ENCODE peak calls at places on chromosomes 16 and 17, in four cellular contexts. K is tibial artery, C is pancreas, D is ascending aorta. F is an unnamed sample.
A peak's percentile ranks its signal among the peaks of the same experiment; 100 is the strongest.

GRCh38 chr16:62036101-62036806 is at the start of gene CDH8:
- DNase-seq in D (peak; percentile 63), K (no peak), C (peak; percentile 53), F (no peak)

GRCh38 chr17:69609495-69610315 is 195.2 kb downstream of the MAP2K6 start:
- DNase-seq in C (no peak), K (no peak), D (no peak), F (no peak)

GRCh38 chr17:42180411-42180921 is 476 bp downstream of the KCNH4 start:
- DNase-seq in C (peak; percentile 76), D (no peak), K (no peak), F (no peak)

GRCh38 chr17:14307560-14308024 is 6.7 kb downstream of the HS3ST3B1 start:
- DNase-seq in D (no peak), K (no peak), C (no peak), F (no peak)

GRCh38 chr17:42675984-42676423 is 790 bp downstream of the PLEKHH3 start:
- DNase-seq in K (peak; percentile 85), C (peak; percentile 90), D (peak; percentile 78), F (peak; percentile 67)

GRCh38 chr17:76909971-76910760 is 42.0 kb downstream of the MGAT5B start:
- DNase-seq in D (no peak), K (no peak), C (peak; percentile 55), F (peak; percentile 44)

GRCh38 chr16:59783191-59783590 is 1049.1 kb upstream of the GOT2 start:
- DNase-seq in K (no peak), D (no peak), C (no peak), F (no peak)

GRCh38 chr16:22117666-22118065 is 25.3 kb downstream of the VWA3A start:
- DNase-seq in C (no peak), K (no peak), D (no peak), F (no peak)

GRCh38 chr16:57518922-57519321 is 17.4 kb downstream of the CCDC102A start:
- DNase-seq in D (no peak), K (no peak), C (no peak), F (no peak)

GRCh38 chr16:64983983-64984382 is 137.9 kb downstream of the CDH11 start:
- DNase-seq in C (no peak), K (no peak), D (no peak), F (no peak)

GRCh38 chr16:13923703-13924298 is 3.8 kb downstream of the ERCC4 start:
- DNase-seq in C (no peak), K (no peak), D (no peak), F (no peak)

GRCh38 chr17:44906010-44906646 is 6.9 kb upstream of the EFTUD2 start:
- DNase-seq in D (no peak), K (no peak), C (no peak), F (no peak)

GRCh38 chr17:60529806-60530205 is 3.8 kb upstream of the APPBP2 start:
- DNase-seq in K (no peak), C (no peak), D (no peak), F (no peak)

GRCh38 chr16:21526923-21527807 is 72.2 kb upstream of the METTL9 start:
- DNase-seq in C (peak; percentile 42), K (no peak), D (no peak), F (no peak)

GRCh38 chr17:42682400-42683384 is at the start of gene CNTNAP1:
- DNase-seq in C (peak; percentile 76), D (peak; percentile 85), K (peak; percentile 84), F (peak; percentile 53)

GRCh38 chr17:17682293-17682736 is 1.1 kb downstream of the RAI1 start:
- DNase-seq in C (peak; percentile 85), D (peak; percentile 74), K (peak; percentile 74), F (peak; percentile 54)

GRCh38 chr16:70574595-70575271 is 51.1 kb downstream of the SF3B3 start:
- DNase-seq in D (peak; percentile 22), C (no peak), K (no peak), F (no peak)

GRCh38 chr17:61467416-61468262 is 15.4 kb downstream of the TBX4 start:
- DNase-seq in D (no peak), C (no peak), K (peak; percentile 63), F (peak; percentile 44)

GRCh38 chr17:82217120-82217529 is 4.5 kb upstream of the CCDC57 start:
- DNase-seq in C (peak; percentile 88), K (peak; percentile 77), D (no peak), F (no peak)

GRCh38 chr17:36136439-36136838 is 32.8 kb downstream of the CCL4 start:
- DNase-seq in D (no peak), K (no peak), C (no peak), F (no peak)

DNA sequence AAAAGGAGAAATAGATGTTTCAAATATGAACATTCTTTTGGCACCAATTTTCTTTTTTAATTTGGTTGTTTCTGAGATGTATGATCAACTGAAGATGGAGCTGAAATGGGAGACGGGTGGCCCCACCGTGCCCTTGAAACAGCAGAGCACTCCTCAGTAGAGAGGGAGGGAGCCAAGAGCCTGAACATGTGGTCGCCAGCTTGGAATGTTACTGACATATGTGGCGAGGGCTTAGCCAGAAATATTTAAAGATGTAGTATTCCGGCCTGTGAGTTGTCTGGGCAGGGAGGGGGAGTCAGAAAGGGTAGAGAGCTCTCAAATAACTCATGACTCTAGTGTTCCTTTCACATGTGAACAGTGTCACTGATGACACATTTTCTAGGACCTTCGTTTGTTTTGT is 13.3 kb upstream of the MRC2 start:
- DNase-seq in C (no peak), K (no peak), D (no peak), F (no peak)
- H3K4me1 ChIP-seq in C (no peaks in the 10 kb centered on the region), K (no peaks in the 10 kb centered on the region), D (no peaks in the 10 kb centered on the region), F (peaks cover 30% of the 10 kb centered on the region)

GRCh38 chr17:2542456-2542855 is 30.8 kb upstream of the METTL16 start:
- DNase-seq in K (no peak), D (no peak), C (no peak), F (no peak)

GRCh38 chr17:2542056-2542455 is 30.4 kb upstream of the METTL16 start:
- DNase-seq in K (no peak), D (no peak), C (no peak), F (no peak)

GRCh38 chr17:2549392-2550211 is 37.9 kb upstream of the METTL16 start:
- DNase-seq in D (no peak), C (no peak), K (no peak), F (no peak)

GRCh38 chr17:2547176-2547575 is 35.5 kb upstream of the METTL16 start:
- DNase-seq in K (no peak), C (no peak), D (no peak), F (no peak)

GRCh38 chr17:2545393-2545792 is 33.7 kb upstream of the METTL16 start:
- DNase-seq in K (no peak), C (no peak), D (no peak), F (peak; percentile 27)
- H3K27ac ChIP-seq in K (no peak overlapping the region), C (no peak overlapping the region), D (no peak overlapping the region), F (peak overlapping the region; percentile 66)

DNA sequence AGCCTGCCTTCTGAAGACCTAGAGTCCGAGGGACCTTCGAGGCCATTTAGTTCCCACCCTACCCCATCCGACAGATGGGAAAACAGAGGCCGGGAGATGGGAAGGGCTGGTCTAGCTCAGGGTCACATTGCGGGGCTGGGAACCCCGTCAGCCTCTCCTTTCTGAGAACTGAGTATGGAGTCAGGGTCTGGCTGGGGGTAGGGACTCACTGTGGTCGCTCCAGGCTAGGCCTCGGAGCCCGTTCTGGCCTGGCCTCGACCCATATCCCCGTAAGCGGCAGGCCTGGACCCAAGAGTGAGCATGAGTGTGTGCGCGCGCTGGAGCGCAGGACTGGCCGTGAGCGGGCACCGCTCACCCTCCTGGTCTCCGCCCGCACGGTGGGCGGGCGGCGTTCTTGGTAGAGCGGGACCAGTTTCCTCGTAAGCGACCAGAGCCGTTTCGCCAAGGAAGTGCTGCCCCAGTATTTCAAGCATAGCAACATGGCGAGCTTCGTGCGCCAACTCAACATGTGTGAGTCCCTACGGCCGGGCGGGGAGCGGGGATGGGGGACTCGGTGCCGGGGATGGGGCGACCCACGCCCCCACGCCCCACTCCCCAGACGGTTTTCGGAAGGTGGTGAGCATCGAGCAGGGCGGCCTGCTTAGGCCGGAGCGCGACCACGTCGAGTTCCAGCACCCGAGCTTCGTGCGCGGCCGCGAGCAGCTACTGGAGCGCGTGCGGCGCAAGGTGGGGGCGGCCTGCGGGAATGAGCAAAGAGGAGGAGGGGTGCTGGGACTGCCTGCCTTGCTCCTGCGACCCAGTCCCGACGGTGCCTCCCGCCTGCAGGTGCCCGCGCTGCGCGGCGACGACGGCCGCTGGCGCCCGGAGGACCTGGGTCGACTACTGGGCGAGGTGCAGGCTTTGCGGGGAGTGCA is 833 bp downstream of the HSF4 start:
- DNase-seq in D (no peak), C (peak; percentile 74), K (no peak), F (no peak)
- H3K4me3 ChIP-seq in D (peak overlapping the region; percentile 50), C (no peak overlapping the region), K (peak overlapping the region; percentile 47), F (peak overlapping the region; percentile 70)

DNA sequence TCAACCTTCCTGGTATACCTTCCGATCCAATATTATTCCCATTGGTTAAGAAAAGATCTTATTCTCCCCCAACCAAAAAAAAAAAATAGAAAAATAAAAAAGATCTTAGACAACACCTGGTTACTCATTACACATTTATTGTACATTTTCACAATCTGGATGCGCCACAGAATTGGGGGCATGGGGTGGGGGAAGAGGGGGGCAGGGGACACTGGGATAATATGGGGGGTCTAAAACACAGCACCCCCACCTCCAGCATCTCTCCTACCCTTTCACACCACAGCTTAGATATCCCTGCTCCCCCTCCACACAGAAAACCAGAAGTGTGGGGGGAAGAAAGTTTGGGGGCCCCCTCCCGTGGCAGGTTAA is 3.7 kb downstream of the VAMP2 start:
- DNase-seq in D (no peak), C (no peak), K (no peak), F (no peak)
- H3K4me1 ChIP-seq in D (peaks cover 46% of the 10 kb centered on the region), C (peaks cover 30% of the 10 kb centered on the region), K (peaks cover 61% of the 10 kb centered on the region), F (peaks cover 80% of the 10 kb centered on the region)

DNA sequence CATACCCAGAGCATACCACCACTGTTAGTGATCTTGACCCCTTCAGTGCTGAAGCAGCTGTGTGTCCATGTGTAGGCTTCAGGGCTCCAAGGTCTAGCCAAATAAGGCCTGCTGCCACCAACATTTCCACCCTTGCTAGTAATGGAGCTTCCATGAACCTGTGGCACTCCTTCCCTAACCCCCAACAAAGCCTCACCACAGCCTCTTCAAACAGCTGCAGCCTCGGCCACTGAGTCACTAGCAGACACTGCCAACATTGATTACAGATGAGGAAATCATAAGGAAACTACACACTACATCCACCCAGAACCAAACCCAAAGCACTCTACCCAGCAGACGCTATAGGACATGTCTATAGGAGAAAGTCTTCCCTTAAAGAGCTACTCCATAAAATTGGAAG is 610.7 kb downstream of the KCNJ2 start:
- DNase-seq in D (no peak), K (no peak), C (no peak), F (no peak)
- H3K27ac ChIP-seq in D (no peak overlapping the region), K (no peak overlapping the region), C (no peak overlapping the region), F (no peak overlapping the region)